ENCODE peak calls at places on chromosomes 11 and 22, in four cellular contexts. T is left lung; I is naive thymus-derived CD8-positive, alpha-beta T cell; R is fibroblast of mammary gland. O is an unnamed sample.

GRCh38 chr11:79363261-79363660 is 77.6 kb downstream of the TENM4 start:
- DNase-seq in R (no peak), T (no peak), I (no peak), O (no peak)

GRCh38 chr11:2203440-2204259 is 32.0 kb upstream of the TH start:
- DNase-seq in R (no peak), I (no peak), T (no peak), O (no peak)

GRCh38 chr22:19287889-19288288 is 3.6 kb downstream of the CLTCL1 start:
- DNase-seq in R (peak; percentile 81), I (no peak), T (no peak), O (no peak)

GRCh38 chr11:94694309-94695060 is 73.7 kb upstream of the AMOTL1 start:
- DNase-seq in T (no peak), I (no peak), R (no peak), O (no peak)

GRCh38 chr11:13260963-13261599 is 16.5 kb upstream of the BMAL1 start:
- DNase-seq in R (peak; percentile 66), T (no peak), I (no peak), O (no peak)

GRCh38 chr22:49715450-49715849 is 112.2 kb downstream of the BRD1 start:
- DNase-seq in T (peak; percentile 4), I (no peak), R (peak; percentile 2), O (no peak)

GRCh38 chr11:26088391-26088790 is 243.5 kb upstream of the ANO3 start:
- DNase-seq in R (peak; percentile 38), I (no peak), T (no peak), O (no peak)

GRCh38 chr11:32830413-32830738 is 649 bp downstream of the PRRG4 start:
- DNase-seq in R (peak; percentile 24), T (peak; percentile 54), I (no peak), O (no peak)

O was measured in KG1.